ENCODE peak calls at places on chromosome 10, in five cellular contexts. W is HFFc6; U is effector memory CD8-positive, alpha-beta T cell; V is GM23338; Q is left ventricle myocardium inferior. Y is an unnamed sample.

GRCh38 chr10:60678978-60679377 is 99.3 kb upstream of the CDK1 start:
- DNase-seq in W (no peak), V (no peak), U (no peak), Q (no peak), Y (no peak)

GRCh38 chr10:125607689-125608290 is 75.2 kb downstream of the TEX36 start:
- DNase-seq in V (no peak), Q (no peak), W (no peak), U (no peak), Y (no peak)

GRCh38 chr10:17836917-17837316 is 27.8 kb downstream of the MRC1 start:
- DNase-seq in U (no peak), V (peak), Q (peak), W (peak), Y (no peak)

GRCh38 chr10:59830601-59831259 is 75.6 kb downstream of the CCDC6 start:
- DNase-seq in V (peak), U (peak), W (peak), Q (peak), Y (no peak)

GRCh38 chr10:121900443-121901174 is 27.2 kb downstream of the ATE1 start:
- DNase-seq in W (peak), V (peak), Q (no peak), U (peak), Y (no peak)

GRCh38 chr10:29691564-29692064 is 56.8 kb upstream of the SVIL start:
- DNase-seq in W (peak), Q (no peak), U (no peak), V (no peak), Y (no peak)

GRCh38 chr10:99331207-99331803 is 2.1 kb downstream of the CNNM1 start:
- DNase-seq in V (no peak), W (peak), U (no peak), Q (no peak), Y (no peak)

GRCh38 chr10:86194684-86195083 is 171.9 kb downstream of the GRID1 start:
- DNase-seq in W (no peak), Q (no peak), V (no peak), U (no peak), Y (no peak)

GRCh38 chr10:113982745-113983144 is 60.9 kb upstream of the ADRB1 start:
- DNase-seq in U (no peak), V (no peak), W (no peak), Q (no peak), Y (no peak)

GRCh38 chr10:121527690-121528089 is 70.6 kb downstream of the FGFR2 start:
- DNase-seq in Q (no peak), U (no peak), V (no peak), W (no peak), Y (no peak)

GRCh38 chr10:18158698-18159342 is 18.6 kb downstream of the CACNB2 start:
- DNase-seq in U (no peak), Q (no peak), W (no peak), V (no peak), Y (no peak)

GRCh38 chr10:58400609-58401008 is 15.4 kb downstream of the TFAM start:
- DNase-seq in U (no peak), V (no peak), W (peak), Q (no peak), Y (no peak)

GRCh38 chr10:128527730-128528129 is 401.5 kb upstream of the MKI67 start:
- DNase-seq in W (no peak), V (no peak), U (no peak), Q (no peak), Y (no peak)

GRCh38 chr10:132188331-132188730 is 1.6 kb downstream of the DPYSL4 start:
- DNase-seq in Q (no peak), W (no peak), U (no peak), V (peak), Y (no peak)

GRCh38 chr10:11810313-11810766 is 12.8 kb upstream of the PROSER2 start:
- DNase-seq in W (no peak), V (no peak), U (no peak), Q (no peak), Y (no peak)

GRCh38 chr10:106941297-106942034 is 223.0 kb downstream of the SORCS1 start:
- DNase-seq in U (no peak), V (no peak), W (no peak), Q (no peak), Y (no peak)

GRCh38 chr10:80454526-80455460 is 683 bp downstream of the TSPAN14 start:
- DNase-seq in U (no peak), Q (peak), W (no peak), V (peak), Y (no peak)

GRCh38 chr10:42488416-42488815 is 150.0 kb downstream of the ZNF33B start:
- DNase-seq in U (no peak), Q (no peak), V (no peak), W (peak), Y (no peak)

GRCh38 chr10:124650820-124651401 is 93.3 kb downstream of the FAM53B start:
- DNase-seq in Q (no peak), W (no peak), U (peak), V (peak), Y (no peak)

GRCh38 chr10:19316204-19316870 is 267.7 kb downstream of the MALRD1 start:
- DNase-seq in W (no peak), U (no peak), V (no peak), Q (no peak), Y (no peak)

GRCh38 chr10:130790339-130790738 is 521.2 kb downstream of the TCERG1L start:
- DNase-seq in Q (no peak), V (no peak), U (no peak), W (no peak), Y (no peak)

GRCh38 chr10:96586419-96587254 is at the start of gene TM9SF3:
- DNase-seq in Q (peak), W (peak), U (peak), V (peak), Y (peak)

GRCh38 chr10:35908451-35908850 is 266.4 kb upstream of the FZD8 start:
- DNase-seq in Q (no peak), W (no peak), V (no peak), U (no peak), Y (no peak)

GRCh38 chr10:43461950-43462349 is 25.0 kb downstream of the ZNF487 start:
- DNase-seq in V (peak), U (peak), Q (no peak), W (peak), Y (no peak)

GRCh38 chr10:51503378-51503777 is 196.0 kb downstream of the CSTF2T start:
- DNase-seq in W (no peak), U (no peak), Q (no peak), V (no peak), Y (no peak)